ENCODE peak calls at places on chromosomes 16 and 17, in five cellular contexts. One of them, this sample, is unnamed.
A peak's percentile ranks its signal among the peaks of the same experiment; 100 is the strongest.

GRCh38 chr17:16297367-16298139 is 55.7 kb downstream of the CENPV start:
- DNase-seq in tibial nerve: no peak
- DNase-seq in transverse colon: peak; percentile 57
- DNase-seq in stomach: no peak
- DNase-seq in ovary: no peak
- DNase-seq in this sample: no peak

GRCh38 chr16:28108590-28109247 is 45.2 kb upstream of the GSG1L start:
- DNase-seq in ovary: no peak
- DNase-seq in tibial nerve: no peak
- DNase-seq in stomach: peak; percentile 18
- DNase-seq in transverse colon: no peak
- DNase-seq in this sample: no peak

GRCh38 chr16:82979406-82980111 is 352.8 kb downstream of the CDH13 start:
- DNase-seq in transverse colon: no peak
- DNase-seq in ovary: no peak
- DNase-seq in tibial nerve: no peak
- DNase-seq in stomach: no peak
- DNase-seq in this sample: no peak

GRCh38 chr17:68709995-68710780 is 109.0 kb upstream of the FAM20A start:
- DNase-seq in transverse colon: no peak
- DNase-seq in tibial nerve: no peak
- DNase-seq in ovary: no peak
- DNase-seq in stomach: no peak
- DNase-seq in this sample: no peak

GRCh38 chr16:76194621-76195015 is 82.6 kb upstream of the CNTNAP4 start:
- DNase-seq in stomach: no peak
- DNase-seq in ovary: no peak
- DNase-seq in transverse colon: no peak
- DNase-seq in tibial nerve: no peak
- DNase-seq in this sample: no peak

GRCh38 chr17:31778538-31778937 is 80.5 kb downstream of the COPRS start:
- DNase-seq in stomach: no peak
- DNase-seq in tibial nerve: no peak
- DNase-seq in ovary: no peak
- DNase-seq in transverse colon: no peak
- DNase-seq in this sample: no peak

GRCh38 chr16:23434380-23434779 is 18.6 kb downstream of the COG7 start:
- DNase-seq in stomach: no peak
- DNase-seq in ovary: no peak
- DNase-seq in transverse colon: no peak
- DNase-seq in tibial nerve: no peak
- DNase-seq in this sample: no peak

GRCh38 chr16:27217256-27217655 is 13.9 kb downstream of the KDM8 start:
- DNase-seq in transverse colon: no peak
- DNase-seq in stomach: no peak
- DNase-seq in tibial nerve: no peak
- DNase-seq in ovary: no peak
- DNase-seq in this sample: no peak

GRCh38 chr17:16379654-16380053 is 1.2 kb upstream of the UBB start:
- DNase-seq in transverse colon: no peak
- DNase-seq in stomach: no peak
- DNase-seq in tibial nerve: no peak
- DNase-seq in ovary: no peak
- DNase-seq in this sample: no peak

GRCh38 chr17:72560303-72561247 is 439.8 kb downstream of the SOX9 start:
- DNase-seq in transverse colon: peak; percentile 81
- DNase-seq in tibial nerve: no peak
- DNase-seq in stomach: peak; percentile 93
- DNase-seq in ovary: no peak
- DNase-seq in this sample: no peak

GRCh38 chr17:82619211-82619610 is 29.0 kb downstream of the WDR45B start:
- DNase-seq in ovary: no peak
- DNase-seq in stomach: no peak
- DNase-seq in tibial nerve: no peak
- DNase-seq in transverse colon: no peak
- DNase-seq in this sample: no peak
- H3K27ac ChIP-seq in ovary: no peak overlapping the region
- H3K27ac ChIP-seq in stomach: no peak overlapping the region
- H3K27ac ChIP-seq in tibial nerve: no peak overlapping the region
- H3K27ac ChIP-seq in transverse colon: no peak overlapping the region
- H3K27ac ChIP-seq in this sample: no peak overlapping the region

GRCh38 chr17:46983782-46984181 is 4.7 kb upstream of the RPRML start:
- DNase-seq in tibial nerve: no peak
- DNase-seq in transverse colon: no peak
- DNase-seq in ovary: no peak
- DNase-seq in stomach: no peak
- DNase-seq in this sample: no peak

GRCh38 chr17:46984341-46984740 is 5.3 kb upstream of the RPRML start:
- DNase-seq in tibial nerve: no peak
- DNase-seq in transverse colon: peak; percentile 20
- DNase-seq in stomach: no peak
- DNase-seq in ovary: no peak
- DNase-seq in this sample: no peak

GRCh38 chr17:46982577-46982976 is 3.5 kb upstream of the RPRML start:
- DNase-seq in tibial nerve: no peak
- DNase-seq in ovary: no peak
- DNase-seq in stomach: no peak
- DNase-seq in transverse colon: no peak
- DNase-seq in this sample: no peak

GRCh38 chr17:46986401-46986800 is 7.3 kb upstream of the RPRML start:
- DNase-seq in tibial nerve: no peak
- DNase-seq in transverse colon: no peak
- DNase-seq in stomach: no peak
- DNase-seq in ovary: no peak
- DNase-seq in this sample: no peak

DNA sequence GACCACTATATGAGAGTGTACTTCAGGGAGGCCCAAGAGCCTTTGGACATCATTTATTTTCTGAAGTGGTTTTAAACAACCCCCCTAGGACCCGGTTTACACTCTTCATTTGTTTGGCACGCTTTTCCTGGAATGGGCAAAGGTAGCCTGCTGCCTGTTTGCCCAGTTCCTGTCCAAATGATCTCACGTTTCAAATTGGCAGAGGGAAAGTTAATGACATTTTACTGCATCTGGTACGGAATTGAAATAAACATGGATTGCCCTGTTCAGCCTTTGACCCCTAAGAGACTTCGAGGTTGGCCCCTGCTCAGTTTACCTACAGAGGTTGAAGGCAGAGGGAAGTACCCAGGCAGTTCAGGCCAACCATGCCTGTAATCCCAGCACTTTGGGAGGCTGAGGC is 5.8 kb upstream of the RPRML start:
- DNase-seq in tibial nerve: no peak
- DNase-seq in ovary: no peak
- DNase-seq in stomach: peak; percentile 60
- DNase-seq in transverse colon: peak; percentile 67
- DNase-seq in this sample: no peak
- TF ChIP-seq EP300 in tibial nerve: no peak
- TF ChIP-seq EP300 in ovary: no peak
- TF ChIP-seq EP300 in stomach: no peak
- TF ChIP-seq EP300 in transverse colon: no peak
- TF ChIP-seq EP300 in this sample: no peak

GRCh38 chr17:47931848-47932247 is 9.5 kb upstream of the PNPO start:
- DNase-seq in stomach: no peak
- DNase-seq in ovary: no peak
- DNase-seq in transverse colon: no peak
- DNase-seq in tibial nerve: no peak
- DNase-seq in this sample: no peak

GRCh38 chr17:47925677-47925987 is 15.7 kb upstream of the PNPO start:
- DNase-seq in tibial nerve: no peak
- DNase-seq in ovary: no peak
- DNase-seq in transverse colon: no peak
- DNase-seq in stomach: no peak
- DNase-seq in this sample: no peak

GRCh38 chr17:47928415-47928814 is 13.0 kb upstream of the PNPO start:
- DNase-seq in ovary: no peak
- DNase-seq in transverse colon: no peak
- DNase-seq in tibial nerve: no peak
- DNase-seq in stomach: no peak
- DNase-seq in this sample: no peak

GRCh38 chr17:47927821-47928400 is 13.5 kb upstream of the PNPO start:
- DNase-seq in tibial nerve: no peak
- DNase-seq in transverse colon: no peak
- DNase-seq in ovary: no peak
- DNase-seq in stomach: no peak
- DNase-seq in this sample: no peak

DNA sequence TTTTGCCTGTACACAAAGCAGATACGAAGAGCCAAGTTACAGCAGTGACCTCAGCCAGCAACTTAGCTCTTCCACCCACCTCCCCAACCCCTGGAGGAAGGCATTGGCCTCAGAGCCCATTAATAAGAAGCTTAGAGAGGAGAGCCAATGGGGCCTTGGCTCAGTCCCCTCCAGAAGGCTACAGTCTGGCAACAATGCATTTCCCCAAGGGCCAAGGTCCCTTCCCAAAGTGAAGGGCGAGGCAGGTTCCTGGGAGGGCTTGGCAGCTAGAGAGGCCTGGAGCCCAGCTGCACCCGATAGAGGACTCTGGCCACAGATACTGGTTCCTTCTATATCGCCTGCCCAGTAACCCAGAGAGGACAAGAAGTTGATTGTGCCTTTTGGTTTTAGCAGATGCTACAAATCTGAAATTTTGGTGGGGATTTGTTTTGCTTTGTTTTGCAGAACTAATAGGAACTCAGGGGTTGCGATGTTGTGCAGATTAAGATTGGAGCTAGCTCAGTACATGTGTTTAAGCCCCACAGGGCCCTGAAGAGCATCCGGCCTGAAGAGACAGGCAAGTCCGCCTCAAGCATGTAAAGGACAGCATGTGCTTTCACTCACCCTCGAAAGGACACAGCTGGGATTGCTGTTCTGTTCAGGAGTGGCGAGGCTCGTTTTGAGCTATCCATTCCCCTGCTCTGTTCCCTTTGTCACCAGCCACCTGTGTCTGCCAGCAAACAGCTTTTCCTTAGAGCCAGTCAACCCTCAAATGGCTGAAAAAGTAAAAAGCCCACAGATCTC is 12.0 kb upstream of the PNPO start:
- DNase-seq in tibial nerve: no peak
- DNase-seq in ovary: no peak
- DNase-seq in transverse colon: no peak
- DNase-seq in stomach: no peak
- DNase-seq in this sample: no peak
- H3K36me3 ChIP-seq in tibial nerve: peaks cover 8% of the 10 kb centered on the region
- H3K36me3 ChIP-seq in ovary: no peaks in the 10 kb centered on the region
- H3K36me3 ChIP-seq in transverse colon: peaks cover 22% of the 10 kb centered on the region
- H3K36me3 ChIP-seq in stomach: peaks cover 65% of the 10 kb centered on the region
- H3K36me3 ChIP-seq in this sample: peaks cover 57% of the 10 kb centered on the region

GRCh38 chr17:39001703-39002637 is 34.8 kb upstream of the FBXO47 start:
- DNase-seq in stomach: peak; percentile 48
- DNase-seq in ovary: no peak
- DNase-seq in tibial nerve: peak; percentile 78
- DNase-seq in transverse colon: peak; percentile 52
- DNase-seq in this sample: peak; percentile 93

GRCh38 chr17:39002991-39003715 is 36.0 kb upstream of the FBXO47 start:
- DNase-seq in tibial nerve: peak; percentile 87
- DNase-seq in ovary: no peak
- DNase-seq in transverse colon: peak; percentile 62
- DNase-seq in stomach: peak; percentile 42
- DNase-seq in this sample: peak; percentile 93

GRCh38 chr17:38996660-38997337 is 29.6 kb upstream of the FBXO47 start:
- DNase-seq in tibial nerve: no peak
- DNase-seq in transverse colon: no peak
- DNase-seq in ovary: no peak
- DNase-seq in stomach: no peak
- DNase-seq in this sample: no peak

DNA sequence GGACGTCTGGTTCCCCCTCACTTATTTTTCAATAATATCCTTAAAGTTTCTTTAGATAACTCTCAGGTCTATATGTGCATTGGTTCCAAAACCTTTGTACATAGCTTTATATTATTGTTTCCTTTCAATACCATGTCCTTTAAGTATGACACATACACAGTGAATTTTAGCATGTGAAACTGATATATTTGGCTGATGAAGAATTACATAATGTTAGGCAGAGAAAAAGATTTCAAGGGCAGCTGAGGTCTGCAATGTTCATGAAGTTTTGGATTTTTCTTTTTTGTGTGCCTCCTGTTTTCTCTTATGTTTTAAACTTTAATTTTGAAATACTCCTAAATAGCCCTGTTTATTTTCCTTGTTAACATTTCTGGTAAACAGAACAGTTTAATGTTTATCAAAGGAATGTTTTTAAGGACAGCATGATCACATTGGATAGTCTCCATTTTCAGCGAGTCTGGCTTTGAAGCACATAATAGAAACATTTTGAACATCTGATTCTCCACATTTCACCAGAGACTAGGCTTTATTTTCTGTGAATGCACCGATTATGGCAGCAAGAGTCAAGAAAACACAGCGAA is 32.9 kb upstream of the FBXO47 start:
- DNase-seq in tibial nerve: no peak
- DNase-seq in ovary: no peak
- DNase-seq in stomach: no peak
- DNase-seq in transverse colon: no peak
- DNase-seq in this sample: no peak
- H3K27ac ChIP-seq in tibial nerve: peak overlapping the region; percentile 59
- H3K27ac ChIP-seq in ovary: no peak overlapping the region
- H3K27ac ChIP-seq in stomach: peak overlapping the region; percentile 75
- H3K27ac ChIP-seq in transverse colon: peak overlapping the region; percentile 77
- H3K27ac ChIP-seq in this sample: peak overlapping the region; percentile 75

DNA sequence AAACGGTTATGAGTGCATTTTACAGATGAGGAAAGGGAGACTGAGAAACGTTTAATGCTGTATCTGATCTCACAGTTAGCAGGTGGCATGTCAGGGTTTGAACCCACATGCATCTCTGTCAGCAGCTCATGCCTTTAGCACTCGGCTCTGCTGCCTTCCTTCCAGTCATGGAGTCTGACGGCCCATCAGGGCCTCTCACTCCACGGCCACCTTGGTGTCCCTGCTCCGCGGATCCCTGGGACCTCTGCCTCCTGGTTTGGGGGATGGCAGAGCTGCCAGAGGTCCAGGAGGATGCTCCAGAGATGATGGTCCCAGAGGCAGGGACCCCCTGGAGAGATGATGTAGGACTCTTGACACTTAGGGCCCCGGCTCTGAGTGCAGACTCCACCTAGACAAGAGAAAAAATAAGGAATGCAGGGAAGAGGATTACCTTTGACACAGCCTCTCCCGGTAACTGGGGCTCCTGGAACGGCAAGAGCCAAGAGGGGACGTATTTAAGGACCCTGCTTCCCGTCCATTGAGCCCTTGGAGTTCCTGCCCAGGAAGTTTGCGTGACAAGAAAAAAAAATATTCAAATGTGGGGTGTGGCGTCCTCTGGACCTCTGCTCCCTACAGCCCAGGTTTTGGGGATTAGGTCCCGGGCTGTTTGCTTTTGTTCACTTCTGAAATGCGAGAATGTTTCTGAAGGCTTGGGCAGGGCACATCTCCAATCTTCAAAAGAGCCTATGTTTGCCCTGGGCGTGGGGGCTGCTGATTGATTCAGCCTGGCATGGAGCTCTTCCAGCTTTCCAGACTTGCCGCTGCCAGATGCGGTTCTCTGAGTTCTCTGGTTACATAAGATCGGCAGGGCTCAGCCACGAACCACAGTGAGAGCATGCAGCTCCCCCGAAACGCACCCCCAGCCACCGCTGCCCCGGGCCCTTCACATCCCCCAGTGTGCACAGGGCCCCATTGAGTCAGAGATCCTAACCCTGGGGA is at the start of gene ALDH3A1:
- DNase-seq in ovary: no peak
- DNase-seq in stomach: peak; percentile 89
- DNase-seq in tibial nerve: no peak
- DNase-seq in transverse colon: peak; percentile 58
- DNase-seq in this sample: no peak
- TF ChIP-seq EP300 in ovary: no peak
- TF ChIP-seq EP300 in stomach: no peak
- TF ChIP-seq EP300 in tibial nerve: no peak
- TF ChIP-seq EP300 in transverse colon: no peak
- TF ChIP-seq EP300 in this sample: no peak

This sample was measured in esophagus muscularis mucosa.